ENCODE peak calls at places on chromosomes 4 and X, in four cellular contexts. M is MM.1S, G is endothelial cell of umbilical vein, E is breast epithelium. Q is an unnamed sample.
A peak's percentile ranks its signal among the peaks of the same experiment; 100 is the strongest.

GRCh38 chr4:99458911-99459447 is 23.8 kb upstream of the ADH7 start:
- DNase-seq in M (no peak), G (no peak), E (no peak), Q (no peak)

GRCh38 chr4:154559141-154559841 is 3.5 kb upstream of the FGB start:
- DNase-seq in M (peak; percentile 37), G (peak; percentile 53), E (no peak), Q (peak; percentile 64)

GRCh38 chrX:42746606-42747005 is 31.4 kb downstream of the PPP1R2C start:
- DNase-seq in M (no peak), G (peak; percentile 86), E (no peak), Q (no peak)

GRCh38 chr4:176849076-176849475 is 56.4 kb upstream of the VEGFC start:
- DNase-seq in M (no peak), G (no peak), E (no peak), Q (no peak)

GRCh38 chr4:67036791-67037190 is 508.5 kb downstream of the CENPC start:
- DNase-seq in M (no peak), G (no peak), E (no peak), Q (no peak)

GRCh38 chr4:183353557-183353956 is 31.3 kb upstream of the CLDN24 start:
- DNase-seq in M (no peak), G (no peak), E (no peak), Q (no peak)

GRCh38 chr4:83216856-83217683 is 67.5 kb downstream of the COQ2 start:
- DNase-seq in M (no peak), G (no peak), E (no peak), Q (peak; percentile 35)

GRCh38 chrX:13764284-13764683 is 29.7 kb downstream of the OFD1 start:
- DNase-seq in M (no peak), G (no peak), E (no peak), Q (no peak)

GRCh38 chr4:175671491-175671934 is 140.6 kb downstream of the GPM6A start:
- DNase-seq in M (no peak), G (no peak), E (no peak), Q (no peak)

GRCh38 chrX:11540532-11541377 is 125.0 kb downstream of the ARHGAP6 start:
- DNase-seq in M (no peak), G (no peak), E (no peak), Q (peak; percentile 88)

GRCh38 chr4:108168672-108169562 is at the start of gene LEF1:
- DNase-seq in M (peak; percentile 90), G (peak; percentile 40), E (peak; percentile 39), Q (peak; percentile 85)

GRCh38 chr4:105990933-105991332 is 95.7 kb downstream of the NPNT start:
- DNase-seq in M (no peak), G (peak; percentile 95), E (peak; percentile 86), Q (peak; percentile 20)

GRCh38 chrX:40145670-40146470 is 48.1 kb upstream of the BCOR start:
- DNase-seq in M (no peak), G (no peak), E (no peak), Q (no peak)

GRCh38 chr4:6987566-6987920 is 55.6 kb upstream of the TADA2B start:
- DNase-seq in M (peak; percentile 39), G (no peak), E (no peak), Q (no peak)

GRCh38 chr4:74671074-74671698 is 123.1 kb downstream of the BTC start:
- DNase-seq in M (peak; percentile 64), G (peak; percentile 94), E (no peak), Q (peak; percentile 29)

GRCh38 chr4:135492439-135492838 is 1290.8 kb upstream of the PABPC4L start:
- DNase-seq in M (no peak), G (no peak), E (no peak), Q (no peak)

DNA sequence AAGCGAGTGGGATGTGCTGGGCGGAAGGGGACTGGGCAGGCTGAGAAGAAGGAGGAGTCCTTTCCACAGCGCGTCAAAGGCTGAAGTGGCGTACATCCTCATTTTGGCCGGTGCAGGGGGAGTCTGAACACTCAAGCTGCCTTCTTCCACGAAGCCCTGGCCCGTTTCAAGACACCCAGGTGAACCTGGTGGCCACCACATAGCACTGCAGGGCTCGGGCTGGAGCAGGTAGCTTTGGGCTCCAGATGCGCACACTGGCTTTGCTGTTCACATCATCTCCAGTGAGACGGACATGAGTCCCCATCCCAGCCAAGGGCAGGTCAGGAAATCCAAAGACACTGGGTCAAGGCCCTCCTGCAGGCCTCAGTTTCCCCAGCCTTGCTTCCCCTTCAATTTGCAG is 30.3 kb downstream of the CCNQ start:
- DNase-seq in M (no peak), G (no peak), E (no peak), Q (peak; percentile 3)
- TF ChIP-seq CTCF in M (no peak), G (no peak), E (no peak), Q (peak; percentile 10)

GRCh38 chrX:49101629-49101984 is 21.9 kb upstream of the WDR45 start:
- DNase-seq in M (no peak), G (no peak), E (no peak), Q (no peak)
- TF ChIP-seq CTCF in M (peak; percentile 11), G (no peak), E (no peak), Q (no peak)

GRCh38 chrX:107323786-107324492 is 117.5 kb downstream of the DNAAF6 start:
- DNase-seq in M (no peak), G (no peak), E (no peak), Q (no peak)

GRCh38 chrX:107325467-107325866 is 119.1 kb downstream of the DNAAF6 start:
- DNase-seq in M (no peak), G (no peak), E (no peak), Q (no peak)

GRCh38 chrX:107324493-107325310 is 118.3 kb downstream of the DNAAF6 start:
- DNase-seq in M (peak; percentile 25), G (peak; percentile 2), E (no peak), Q (peak; percentile 17)
- TF ChIP-seq CTCF in M (no peak), G (no peak), E (no peak), Q (peak; percentile 3)

DNA sequence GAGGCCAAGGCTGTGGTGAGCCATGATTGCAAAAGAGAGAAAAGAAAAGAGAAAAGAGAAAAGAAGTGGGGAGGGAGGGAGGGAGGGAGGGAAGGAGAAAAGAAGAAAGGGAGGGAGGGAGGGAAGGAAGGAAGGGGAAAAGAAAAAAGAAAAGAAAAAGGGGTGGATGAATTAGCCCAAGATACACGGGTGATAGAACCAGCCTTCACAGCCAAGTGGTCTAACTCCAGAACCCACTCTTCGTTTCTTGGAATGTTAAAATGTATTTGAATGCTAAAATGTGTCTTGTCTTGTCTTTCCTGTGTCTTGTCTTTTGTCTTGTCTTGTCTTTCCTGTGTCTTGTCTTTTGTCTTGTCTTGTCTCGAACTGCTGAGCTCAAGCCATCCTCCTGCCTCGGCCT is 13.1 kb downstream of the CCNQ start:
- DNase-seq in M (no peak), G (no peak), E (no peak), Q (no peak)
- TF ChIP-seq CTCF in M (no peak), G (no peak), E (no peak), Q (no peak)

Q was measured in GM12865.